ENCODE peak calls at places on chromosomes 6 and 20, in four cellular contexts. C is GM12891, B is GM12878, Q is K562. D is an unnamed sample.

GRCh38 chr6:111482959-111483735 is at the start of gene REV3L:
- DNase-seq in C (peak), B (peak), Q (peak), D (peak)

GRCh38 chr6:145254649-145255401 is 480.5 kb downstream of the EPM2A start:
- DNase-seq in C (no peak), B (no peak), Q (no peak), D (no peak)

GRCh38 chr6:124888581-124889371 is 73.5 kb upstream of the RNF217 start:
- DNase-seq in C (no peak), B (no peak), Q (no peak), D (no peak)

GRCh38 chr6:84074988-84075781 is 41.6 kb downstream of the MRAP2 start:
- DNase-seq in C (no peak), B (no peak), Q (peak), D (no peak)

GRCh38 chr20:21609221-21609620 is 95.4 kb upstream of the NKX2-2 start:
- DNase-seq in C (no peak), B (no peak), Q (no peak), D (no peak)

GRCh38 chr20:19566226-19566960 is 191.7 kb upstream of the RIN2 start:
- DNase-seq in C (no peak), B (no peak), Q (no peak), D (no peak)

GRCh38 chr6:15400572-15401004 is 154.7 kb downstream of the JARID2 start:
- DNase-seq in C (no peak), B (no peak), Q (peak), D (peak)

GRCh38 chr20:59391975-59392374 is 91.6 kb downstream of the EDN3 start:
- DNase-seq in C (no peak), B (no peak), Q (no peak), D (no peak)

GRCh38 chr20:59940956-59941294 is 736 bp downstream of the FAM217B start:
- DNase-seq in C (no peak), B (no peak), Q (no peak), D (no peak)

GRCh38 chr6:54019860-54020259 is 91.4 kb upstream of the MLIP start:
- DNase-seq in C (no peak), B (no peak), Q (no peak), D (no peak)

GRCh38 chr6:38020593-38020992 is 201.1 kb downstream of the ZFAND3 start:
- DNase-seq in C (no peak), B (no peak), Q (no peak), D (no peak)

GRCh38 chr6:30518505-30518850 is 29.2 kb downstream of the HLA-E start:
- DNase-seq in C (no peak), B (no peak), Q (no peak), D (no peak)

GRCh38 chr20:24827603-24828295 is 121.3 kb upstream of the CST7 start:
- DNase-seq in C (no peak), B (no peak), Q (no peak), D (no peak)

GRCh38 chr20:51757226-51757625 is 11.0 kb downstream of the ATP9A start:
- DNase-seq in C (no peak), B (no peak), Q (no peak), D (no peak)

GRCh38 chr6:28161410-28162079 is 19.9 kb downstream of the ZKSCAN8 start:
- DNase-seq in C (peak), B (peak), Q (peak), D (peak)

GRCh38 chr6:34904990-34905613 is 16.0 kb downstream of the ANKS1A start:
- DNase-seq in C (no peak), B (no peak), Q (no peak), D (no peak)

GRCh38 chr6:24824142-24824755 is 25.5 kb upstream of the ARMH2 start:
- DNase-seq in C (no peak), B (no peak), Q (no peak), D (no peak)

GRCh38 chr20:23244916-23245552 is 105.6 kb upstream of the NXT1 start:
- DNase-seq in C (no peak), B (no peak), Q (no peak), D (no peak)

GRCh38 chr6:163423696-163424095 is 9.2 kb downstream of the QKI start:
- DNase-seq in C (no peak), B (no peak), Q (no peak), D (no peak)

GRCh38 chr6:14748679-14749078 is 497.2 kb upstream of the JARID2 start:
- DNase-seq in C (no peak), B (no peak), Q (no peak), D (no peak)

GRCh38 chr6:56491606-56492328 is 150.9 kb downstream of the DST start:
- DNase-seq in C (no peak), B (no peak), Q (no peak), D (no peak)

GRCh38 chr20:4084721-4085120 is 69.4 kb upstream of the RNF24 start:
- DNase-seq in C (no peak), B (no peak), Q (no peak), D (no peak)

GRCh38 chr20:14288341-14289330 is 48.8 kb downstream of the FLRT3 start:
- DNase-seq in C (no peak), B (no peak), Q (no peak), D (no peak)

GRCh38 chr6:156919370-156919769 is 142.2 kb downstream of the ARID1B start:
- DNase-seq in C (no peak), B (no peak), Q (no peak), D (no peak)

GRCh38 chr6:83008631-83009030 is 57.0 kb downstream of the UBE3D start:
- DNase-seq in C (no peak), B (no peak), Q (no peak), D (no peak)

GRCh38 chr6:36703982-36704381 is 6.4 kb downstream of the RAB44 start:
- DNase-seq in C (no peak), B (no peak), Q (no peak), D (no peak)

GRCh38 chr6:129501401-129502051 is 208.5 kb downstream of the ARHGAP18 start:
- DNase-seq in C (no peak), B (no peak), Q (peak), D (no peak)

GRCh38 chr20:14992071-14992654 is 654.8 kb upstream of the FLRT3 start:
- DNase-seq in C (no peak), B (no peak), Q (no peak), D (no peak)

GRCh38 chr6:43947860-43948259 is 177.8 kb downstream of the VEGFA start:
- DNase-seq in C (no peak), B (no peak), Q (no peak), D (no peak)

GRCh38 chr6:143368426-143368825 is 82.1 kb downstream of the ADAT2 start:
- DNase-seq in C (peak), B (peak), Q (no peak), D (peak)

GRCh38 chr20:54382419-54382818 is 93.0 kb upstream of the DOK5 start:
- DNase-seq in C (no peak), B (no peak), Q (no peak), D (no peak)

GRCh38 chr6:66478705-66479104 is 771.7 kb upstream of the EYS start:
- DNase-seq in C (no peak), B (no peak), Q (no peak), D (no peak)

GRCh38 chr20:37246736-37247135 is 14.9 kb downstream of the GHRH start:
- DNase-seq in C (no peak), B (no peak), Q (no peak), D (no peak)

GRCh38 chr6:163892814-163893561 is 478.5 kb downstream of the QKI start:
- DNase-seq in C (no peak), B (no peak), Q (no peak), D (no peak)

GRCh38 chr6:87706187-87706966 is 4.3 kb upstream of the AKIRIN2 start:
- DNase-seq in C (no peak), B (no peak), Q (no peak), D (no peak)

GRCh38 chr6:15974817-15975216 is 154.1 kb upstream of the MYLIP start:
- DNase-seq in C (no peak), B (no peak), Q (no peak), D (no peak)

DNA sequence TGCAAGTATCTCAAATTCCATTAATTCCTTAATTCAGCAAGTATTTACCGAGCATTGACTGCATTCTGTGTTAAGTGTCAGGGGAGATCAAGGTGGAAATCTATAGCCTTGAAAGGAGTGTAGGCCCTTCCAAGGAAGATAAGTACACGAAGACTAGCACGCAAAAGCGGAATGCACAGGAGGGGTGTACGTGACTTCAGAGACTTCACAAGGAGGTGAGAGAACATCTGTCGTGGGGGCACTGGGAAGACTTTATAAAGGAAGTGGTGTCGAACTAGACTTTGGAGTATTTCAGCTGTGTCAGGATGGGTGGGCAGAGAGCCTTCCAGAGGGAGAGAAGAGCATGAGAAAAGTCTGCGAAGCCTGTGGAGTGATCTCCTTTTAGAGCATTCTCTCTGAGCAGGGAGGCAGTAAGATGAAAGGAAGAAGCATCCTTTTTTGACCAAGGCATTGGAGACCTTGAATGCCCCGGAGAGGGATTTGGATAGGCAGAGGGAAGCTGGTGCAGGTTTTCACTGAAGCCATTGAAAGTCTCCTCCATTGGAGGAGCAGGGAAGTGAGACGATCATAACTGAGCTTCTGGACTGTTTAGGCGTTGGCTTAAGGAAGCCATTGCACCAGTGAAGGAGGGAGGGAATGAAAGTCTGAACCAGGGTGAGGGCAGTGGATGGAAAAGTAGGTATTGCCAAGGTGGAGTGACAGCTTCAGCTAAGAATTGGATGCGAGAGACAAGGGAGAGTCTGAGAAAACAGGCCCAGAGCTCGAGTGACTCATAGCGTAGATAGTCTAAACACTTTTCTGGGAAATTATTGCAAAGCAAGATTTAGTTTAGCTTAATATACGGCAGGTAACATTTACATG is 4.3 kb downstream of the DSP start:
- DNase-seq in C (no peak), B (no peak), Q (no peak), D (no peak)
- TF ChIP-seq SPI1 in C (no peak), B (no peak), Q (no peak), D (no peak)

DNA sequence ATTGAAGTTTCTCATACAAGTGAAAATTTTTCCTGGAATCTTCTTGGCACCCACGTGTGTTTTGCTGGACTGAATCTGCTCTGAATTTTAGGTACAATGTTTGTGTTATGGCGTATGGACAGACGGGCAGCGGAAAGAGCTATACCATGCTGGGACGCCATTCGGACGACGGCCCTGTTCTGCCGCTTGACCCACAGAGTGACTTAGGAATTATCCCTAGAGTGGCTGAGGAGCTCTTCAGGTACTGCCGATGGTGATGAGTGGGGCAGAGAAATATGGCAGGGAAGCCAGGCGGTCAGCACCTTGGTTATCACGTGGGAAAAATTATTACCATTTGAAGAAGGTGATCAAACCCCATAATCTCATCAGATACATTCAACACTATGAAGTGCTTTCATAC is 36.3 kb downstream of the KIF25 start:
- DNase-seq in C (no peak), B (no peak), Q (no peak), D (no peak)
- TF ChIP-seq SPI1 in C (no peak), B (no peak), Q (no peak), D (no peak)

GRCh38 chr6:423799-424345 is 32.3 kb downstream of the IRF4 start:
- DNase-seq in C (no peak), B (no peak), Q (no peak), D (no peak)
- TF ChIP-seq SPI1 in C (no peak), B (no peak), Q (no peak), D (no peak)

DNA sequence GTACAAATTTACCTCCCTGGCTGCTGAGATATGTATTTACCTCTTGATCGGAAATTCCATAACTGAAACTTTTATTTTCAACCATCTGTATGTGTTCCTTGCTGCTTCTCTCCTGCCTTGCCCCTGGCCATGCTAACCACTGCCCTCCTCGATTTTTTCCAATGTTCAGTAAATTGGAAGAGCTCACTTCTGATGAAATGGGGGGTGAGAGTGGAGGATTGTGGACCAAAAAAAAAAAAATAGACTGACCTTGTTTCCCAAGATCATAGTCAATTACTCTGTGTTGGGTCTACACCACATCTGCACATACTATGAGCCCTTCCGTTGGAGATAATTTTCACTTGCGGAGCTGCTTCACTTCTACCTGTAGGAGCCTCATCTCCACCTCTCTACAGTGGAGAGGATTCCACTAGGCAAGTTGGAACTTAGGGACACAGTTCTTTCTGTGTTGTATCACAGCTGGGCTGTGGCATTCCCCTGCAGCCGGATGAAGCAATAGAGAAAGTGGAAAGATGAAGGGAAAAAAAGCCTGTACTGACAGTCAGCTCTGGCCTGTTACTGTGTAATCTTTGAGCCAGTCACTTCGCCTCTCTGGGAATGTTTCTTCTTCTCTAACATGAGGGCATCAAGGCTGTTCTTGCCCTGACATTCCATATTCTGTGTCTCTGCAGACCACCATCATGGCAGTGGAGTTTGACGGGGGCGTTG is 1.6 kb downstream of the PSMB9 start:
- DNase-seq in C (no peak), B (no peak), Q (no peak), D (no peak)
- TF ChIP-seq SPI1 in C (no peak), B (no peak), Q (no peak), D (no peak)

DNA sequence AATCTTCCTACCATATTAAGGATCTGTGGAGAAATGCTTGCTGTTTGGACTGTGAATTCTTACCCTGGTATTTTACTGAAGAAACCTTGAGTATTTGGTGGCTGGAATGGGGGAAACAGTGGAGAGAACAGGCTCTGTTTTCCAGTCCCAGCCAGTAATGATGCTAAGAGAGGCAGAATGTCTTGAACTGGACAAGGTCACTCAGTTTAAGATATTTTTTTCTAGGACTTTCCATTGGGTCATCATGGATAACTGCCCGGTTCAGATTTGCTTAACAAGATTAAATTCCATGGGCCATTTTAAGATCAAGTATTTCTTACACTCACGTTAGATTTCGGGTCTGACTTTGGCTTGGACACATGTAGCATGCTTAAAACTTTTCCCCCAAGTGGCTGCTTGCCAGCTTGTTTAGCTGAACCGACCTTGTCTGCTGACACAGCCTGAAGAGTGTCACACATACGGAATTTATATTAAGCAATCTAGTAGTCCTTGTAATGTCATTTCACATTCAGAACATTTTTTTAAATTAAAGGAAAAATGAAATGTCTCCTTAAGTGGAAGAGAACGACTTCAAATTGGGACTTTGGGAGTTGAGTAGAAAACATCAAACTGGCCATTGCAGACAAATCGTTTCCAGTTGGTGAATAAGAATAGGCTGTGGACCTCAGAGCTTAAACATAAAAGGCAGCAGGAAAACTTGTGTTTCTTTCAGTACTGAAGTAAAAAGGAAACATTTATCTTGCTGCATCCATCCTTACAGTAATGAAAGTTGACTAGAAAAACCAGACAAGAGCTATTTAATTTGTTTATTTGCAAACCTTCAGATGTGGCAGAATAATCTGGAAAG is 28.9 kb downstream of the ARMC2 start:
- DNase-seq in C (no peak), B (no peak), Q (no peak), D (no peak)
- TF ChIP-seq SPI1 in C (no peak), B (no peak), Q (no peak), D (no peak)

D was measured in HL-60.